ENCODE peak calls at places on chromosomes 6 and 20, in four cellular contexts. F is stimulated activated CD8-positive, alpha-beta memory T cell treated with anti-CD3 and anti-CD28 coated beads, Interleukin-2, amount 100 ng/mL, for 1 hour; G is NCI-H2081; M is MM.1S. V is an unnamed sample.

GRCh38 chr6:130537447-130537846 is 171.6 kb downstream of the TMEM200A start:
- DNase-seq in G (no peak), M (no peak), F (no peak), V (no peak)

GRCh38 chr6:34068462-34069044 is 77.3 kb downstream of the GRM4 start:
- DNase-seq in G (no peak), M (no peak), F (no peak), V (peak; percentile 16)

GRCh38 chr20:51570755-51571469 is 28.4 kb upstream of the NFATC2 start:
- DNase-seq in F (no peak), M (no peak), G (no peak), V (no peak)

GRCh38 chr20:18831830-18832229 is 18.2 kb downstream of the SCP2D1 start:
- DNase-seq in F (no peak), G (no peak), M (no peak), V (no peak)

GRCh38 chr6:90233994-90234393 is 62.6 kb downstream of the BACH2 start:
- DNase-seq in F (peak; percentile 34), M (no peak), G (no peak), V (no peak)

GRCh38 chr6:14584450-14584849 is 466.9 kb downstream of the CD83 start:
- DNase-seq in G (peak; percentile 31), F (no peak), M (no peak), V (peak; percentile 52)

GRCh38 chr6:138454976-138455706 is 44.2 kb downstream of the NHSL1 start:
- DNase-seq in F (no peak), M (no peak), G (no peak), V (no peak)

GRCh38 chr20:32018269-32019155 is 8.3 kb downstream of the CCM2L start:
- DNase-seq in G (peak; percentile 75), M (peak; percentile 61), F (no peak), V (peak; percentile 99)

GRCh38 chr6:87671555-87672029 is 30.4 kb downstream of the AKIRIN2 start:
- DNase-seq in G (no peak), M (no peak), F (no peak), V (no peak)

GRCh38 chr20:17611540-17612286 is 41.8 kb downstream of the DSTN start:
- DNase-seq in F (no peak), M (peak; percentile 21), G (no peak), V (no peak)

GRCh38 chr20:58688838-58689237 is 3.8 kb upstream of the NPEPL1 start:
- DNase-seq in G (no peak), M (no peak), F (no peak), V (no peak)

GRCh38 chr20:32400476-32400875 is 42.3 kb downstream of the ASXL1 start:
- DNase-seq in F (no peak), G (no peak), M (no peak), V (no peak)

GRCh38 chr6:122622404-122622938 is 12.3 kb downstream of the PKIB start:
- DNase-seq in G (peak; percentile 48), F (no peak), M (no peak), V (peak; percentile 88)

GRCh38 chr20:47694021-47694818 is 91.1 kb downstream of the SULF2 start:
- DNase-seq in G (no peak), F (no peak), M (no peak), V (no peak)

GRCh38 chr6:56689114-56689513 is 46.4 kb upstream of the DST start:
- DNase-seq in F (no peak), M (peak; percentile 77), G (no peak), V (no peak)

GRCh38 chr6:42509765-42510164 is 54.1 kb upstream of the UBR2 start:
- DNase-seq in F (no peak), M (no peak), G (no peak), V (no peak)

GRCh38 chr20:52105045-52105572 is 86.5 kb downstream of the ZFP64 start:
- DNase-seq in F (no peak), G (peak; percentile 49), M (no peak), V (peak; percentile 86)

GRCh38 chr6:154343473-154344308 is 12.9 kb downstream of the IPCEF1 start:
- DNase-seq in M (no peak), G (peak; percentile 64), F (no peak), V (peak; percentile 99)

GRCh38 chr20:63312268-63312667 is 19.3 kb downstream of the COL20A1 start:
- DNase-seq in G (no peak), M (no peak), F (no peak), V (no peak)

GRCh38 chr20:43565758-43566104 is 6.9 kb downstream of the SGK2 start:
- DNase-seq in G (no peak), M (no peak), F (no peak), V (no peak)

GRCh38 chr6:2993755-2994317 is 5.9 kb upstream of the NQO2 start:
- DNase-seq in M (no peak), G (no peak), F (no peak), V (no peak)

GRCh38 chr6:136031982-136032381 is 180.5 kb downstream of the PDE7B start:
- DNase-seq in F (no peak), G (no peak), M (no peak), V (no peak)

GRCh38 chr6:107345398-107345797 is 114.0 kb downstream of the PDSS2 start:
- DNase-seq in F (no peak), G (no peak), M (no peak), V (no peak)

GRCh38 chr6:69018911-69019310 is 383.8 kb downstream of the ADGRB3 start:
- DNase-seq in F (no peak), M (no peak), G (no peak), V (no peak)

GRCh38 chr20:24633026-24633425 is 163.6 kb downstream of the SYNDIG1 start:
- DNase-seq in G (no peak), F (no peak), M (no peak), V (no peak)

GRCh38 chr6:118562959-118563358 is 14.9 kb downstream of the PLN start:
- DNase-seq in F (no peak), M (no peak), G (no peak), V (no peak)

GRCh38 chr6:51495806-51496380 is 591.5 kb downstream of the PKHD1 start:
- DNase-seq in F (no peak), M (no peak), G (no peak), V (no peak)

GRCh38 chr20:62010551-62011402 is 54.9 kb downstream of the TAF4 start:
- DNase-seq in G (peak; percentile 24), F (peak; percentile 34), M (peak; percentile 25), V (peak; percentile 21)

GRCh38 chr6:170125447-170126300 is 165.2 kb downstream of the DLL1 start:
- DNase-seq in G (no peak), F (no peak), M (no peak), V (no peak)

GRCh38 chr20:16476032-16476431 is 97.2 kb downstream of the KIF16B start:
- DNase-seq in M (peak; percentile 44), G (peak; percentile 64), F (no peak), V (peak; percentile 31)

GRCh38 chr20:45892828-45893500 is 1.8 kb downstream of the CTSA start:
- DNase-seq in G (no peak), F (no peak), M (peak; percentile 69), V (no peak)

V was measured in NCI-H146.